ENCODE peak calls at places on chromosome 12, in four cellular contexts. S is SK-N-SH, N is HepG2, C is H1. Y is an unnamed sample.

GRCh38 chr12:30692470-30692869 is 3.2 kb downstream of the IPO8 start:
- DNase-seq in S (no peak), C (no peak), N (no peak), Y (no peak)

GRCh38 chr12:86914716-86915115 is 658.5 kb upstream of the MGAT4C start:
- DNase-seq in C (no peak), N (peak), S (peak), Y (no peak)

GRCh38 chr12:74599932-74600331 is 62.3 kb downstream of the ATXN7L3B start:
- DNase-seq in N (no peak), C (no peak), S (no peak), Y (no peak)

GRCh38 chr12:125683748-125684381 is 618.6 kb downstream of the AACS start:
- DNase-seq in C (peak), N (peak), S (peak), Y (no peak)

GRCh38 chr12:97784904-97785303 is 322.3 kb downstream of the RMST start:
- DNase-seq in N (no peak), C (peak), S (no peak), Y (no peak)

GRCh38 chr12:129696405-129696804 is 207.4 kb downstream of the TMEM132D start:
- DNase-seq in C (no peak), S (no peak), N (no peak), Y (no peak)

GRCh38 chr12:26162174-26162573 is 33.2 kb upstream of the SSPN start:
- DNase-seq in S (no peak), N (no peak), C (no peak), Y (no peak)

GRCh38 chr12:69435644-69436043 is 34.5 kb upstream of the FRS2 start:
- DNase-seq in N (no peak), C (no peak), S (no peak), Y (no peak)

GRCh38 chr12:93080994-93081809 is 152.1 kb upstream of the EEA1 start:
- DNase-seq in N (peak), C (no peak), S (no peak), Y (no peak)

GRCh38 chr12:67661311-67662011 is 12.9 kb downstream of the DYRK2 start:
- DNase-seq in N (no peak), S (peak), C (no peak), Y (no peak)

GRCh38 chr12:18591473-18591872 is 146.3 kb downstream of the PLCZ1 start:
- DNase-seq in S (no peak), N (no peak), C (no peak), Y (no peak)
- TF ChIP-seq TCF12 in S (no peak), N (no peak), C (no peak), Y (no peak)

GRCh38 chr12:123436017-123436964 is at the start of gene RILPL2:
- DNase-seq in S (peak), C (no peak), N (peak), Y (peak)

GRCh38 chr12:123435636-123436016 is 858 bp downstream of the RILPL2 start:
- DNase-seq in C (no peak), S (no peak), N (no peak), Y (no peak)

GRCh38 chr12:123433615-123434014 is 2.9 kb downstream of the RILPL2 start:
- DNase-seq in N (no peak), C (no peak), S (no peak), Y (no peak)

GRCh38 chr12:123427036-123427769 is 9.3 kb downstream of the RILPL2 start:
- DNase-seq in S (no peak), C (no peak), N (no peak), Y (peak)

DNA sequence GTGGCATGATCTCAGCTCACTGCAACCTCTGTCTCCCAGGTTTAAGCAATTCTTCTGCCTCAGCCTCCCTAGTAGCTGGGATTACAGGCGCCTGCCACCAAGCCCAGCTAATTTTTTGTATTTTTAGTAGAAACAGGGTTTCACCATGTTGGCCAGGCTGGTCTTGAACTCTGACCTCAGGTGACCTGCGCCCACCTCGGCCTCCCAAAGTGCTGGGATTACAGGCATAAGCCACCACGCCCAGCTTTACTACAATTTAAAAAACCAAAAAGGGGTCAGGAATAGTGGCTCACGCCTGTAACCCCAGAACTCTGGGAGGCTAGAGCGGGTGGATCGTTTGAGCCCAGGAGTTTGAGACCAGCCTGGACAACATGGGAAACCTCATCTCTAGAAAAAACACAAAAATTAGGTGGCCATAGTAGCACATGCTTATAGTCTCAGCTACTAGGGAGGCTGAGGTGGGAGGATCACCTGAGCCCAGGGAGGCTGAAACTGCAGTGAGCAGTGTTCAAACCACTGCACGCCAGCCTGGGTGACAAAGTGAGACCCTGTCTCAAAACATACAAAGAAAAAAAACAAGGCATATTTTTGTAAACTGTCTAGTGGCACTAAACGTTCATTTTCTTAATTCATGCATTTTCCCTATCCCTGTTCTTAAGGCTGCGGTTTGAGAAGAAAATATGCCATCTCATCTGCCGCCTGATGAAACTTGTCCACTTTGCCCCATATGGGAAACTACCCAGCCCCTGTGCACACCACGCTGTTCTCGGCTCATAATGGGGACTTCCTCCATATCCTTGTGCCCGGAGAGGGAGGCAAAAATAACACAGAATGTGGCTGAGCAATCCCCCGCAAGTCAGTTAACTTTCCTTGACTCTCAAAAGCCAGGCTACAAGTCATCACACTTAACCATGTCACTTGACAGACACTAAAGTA is 4.3 kb downstream of the RILPL2 start:
- DNase-seq in S (no peak), C (no peak), N (no peak), Y (no peak)
- TF ChIP-seq TCF12 in S (no peak), C (no peak), N (no peak), Y (no peak)

GRCh38 chr12:116152268-116152667 is 125.2 kb downstream of the MED13L start:
- DNase-seq in S (no peak), N (no peak), C (no peak), Y (no peak)
- TF ChIP-seq TCF12 in S (peak), N (no peak), C (no peak), Y (no peak)

GRCh38 chr12:79115743-79116142 is 251.2 kb downstream of the SYT1 start:
- DNase-seq in S (no peak), C (no peak), N (no peak), Y (no peak)

GRCh38 chr12:79125358-79125757 is 260.8 kb downstream of the SYT1 start:
- DNase-seq in S (no peak), N (no peak), C (no peak), Y (no peak)

GRCh38 chr12:79119796-79120195 is 255.2 kb downstream of the SYT1 start:
- DNase-seq in S (no peak), C (peak), N (no peak), Y (no peak)

GRCh38 chr12:79124385-79124784 is 259.8 kb downstream of the SYT1 start:
- DNase-seq in C (no peak), N (no peak), S (no peak), Y (no peak)

DNA sequence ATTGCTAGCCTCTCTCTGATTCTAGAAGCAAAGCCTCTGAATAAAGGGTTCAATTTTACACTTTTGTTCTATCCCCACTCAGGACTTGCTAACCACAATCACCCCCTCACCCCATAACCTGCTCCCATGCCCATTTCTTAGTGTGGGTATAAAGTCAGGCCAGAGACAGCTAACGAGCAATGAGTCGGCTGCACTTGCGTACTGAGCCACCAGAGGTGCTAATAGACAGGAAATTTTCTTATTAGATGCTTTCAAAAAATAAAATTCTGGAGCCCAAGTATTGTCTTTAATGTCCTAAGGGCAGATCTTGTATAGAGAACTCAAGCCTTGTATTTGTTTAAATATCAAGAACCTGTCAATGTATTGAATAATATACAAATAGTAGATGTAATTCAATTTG is 256.9 kb downstream of the SYT1 start:
- DNase-seq in N (no peak), C (no peak), S (peak), Y (no peak)
- TF ChIP-seq TCF12 in N (no peak), C (no peak), S (no peak), Y (no peak)

GRCh38 chr12:56636118-56636674 is 6.1 kb upstream of the BAZ2A start:
- DNase-seq in C (no peak), S (peak), N (peak), Y (peak)
- TF ChIP-seq TCF12 in C (no peak), S (peak), N (no peak), Y (no peak)

DNA sequence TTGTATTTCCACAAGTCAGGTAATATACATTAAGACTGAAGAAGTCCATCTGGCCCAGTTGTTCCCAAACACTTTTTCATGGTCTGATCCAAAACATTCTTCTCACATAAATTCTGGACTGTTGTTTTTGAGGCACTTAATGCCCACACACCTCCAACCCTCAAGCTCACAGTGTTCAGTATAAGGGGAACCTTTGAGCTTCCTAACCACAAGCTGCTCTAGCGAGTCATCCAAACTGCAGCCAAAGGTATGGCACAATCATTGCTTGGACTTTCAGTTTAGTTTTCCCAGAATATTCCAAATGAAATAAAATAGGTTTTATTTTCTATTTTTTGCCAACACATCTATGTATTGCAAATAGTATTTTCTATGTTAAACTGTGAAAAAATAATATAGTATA is 103.0 kb downstream of the PUS7L start:
- DNase-seq in C (no peak), S (no peak), N (no peak), Y (no peak)
- TF ChIP-seq TCF12 in C (no peak), S (no peak), N (no peak), Y (no peak)

GRCh38 chr12:131806654-131807053 is 21.5 kb upstream of the MMP17 start:
- DNase-seq in S (no peak), N (no peak), C (no peak), Y (no peak)

GRCh38 chr12:131810672-131811071 is 17.5 kb upstream of the MMP17 start:
- DNase-seq in S (no peak), C (no peak), N (no peak), Y (no peak)

GRCh38 chr12:131803995-131804521 is 24.1 kb upstream of the MMP17 start:
- DNase-seq in N (no peak), S (no peak), C (no peak), Y (no peak)

GRCh38 chr12:131808744-131809371 is 19.3 kb upstream of the MMP17 start:
- DNase-seq in S (no peak), C (no peak), N (no peak), Y (peak)
- TF ChIP-seq TCF12 in S (no peak), C (no peak), N (no peak), Y (no peak)